ENCODE peak calls at places on chromosomes 5 and 9, in eight cellular contexts. One of them, this sample, is unnamed.

GRCh38 chr5:132479073-132479811 is 11.3 kb downstream of the IRF1 start:
- DNase-seq in activated CD4-positive, alpha-beta T cell treated with anti-CD3 and anti-CD28 coated beads, Interleukin-2, amount 50 U/mL, for 1 hour: no peak
- DNase-seq in neural progenitor cell: no peak
- DNase-seq in choroid plexus epithelial cell: no peak
- DNase-seq in RPMI7951: no peak
- DNase-seq in epithelial cell of esophagus: peak; percentile 34
- DNase-seq in stromal cell of bone marrow: no peak
- DNase-seq in RKO: no peak
- DNase-seq in this sample: no peak

GRCh38 chr9:85876628-85877027 is 64.3 kb upstream of the NAA35 start:
- DNase-seq in activated CD4-positive, alpha-beta T cell treated with anti-CD3 and anti-CD28 coated beads, Interleukin-2, amount 50 U/mL, for 1 hour: no peak
- DNase-seq in neural progenitor cell: no peak
- DNase-seq in choroid plexus epithelial cell: no peak
- DNase-seq in RPMI7951: no peak
- DNase-seq in epithelial cell of esophagus: no peak
- DNase-seq in stromal cell of bone marrow: no peak
- DNase-seq in RKO: no peak
- DNase-seq in this sample: no peak

GRCh38 chr5:15116996-15117395 is 245.4 kb upstream of the ANKH start:
- DNase-seq in activated CD4-positive, alpha-beta T cell treated with anti-CD3 and anti-CD28 coated beads, Interleukin-2, amount 50 U/mL, for 1 hour: no peak
- DNase-seq in neural progenitor cell: no peak
- DNase-seq in choroid plexus epithelial cell: peak; percentile 26
- DNase-seq in RPMI7951: no peak
- DNase-seq in epithelial cell of esophagus: no peak
- DNase-seq in stromal cell of bone marrow: no peak
- DNase-seq in RKO: no peak
- DNase-seq in this sample: no peak

GRCh38 chr5:150587016-150587415 is 53.4 kb upstream of the SYNPO start:
- DNase-seq in activated CD4-positive, alpha-beta T cell treated with anti-CD3 and anti-CD28 coated beads, Interleukin-2, amount 50 U/mL, for 1 hour: no peak
- DNase-seq in neural progenitor cell: no peak
- DNase-seq in choroid plexus epithelial cell: no peak
- DNase-seq in RPMI7951: no peak
- DNase-seq in epithelial cell of esophagus: no peak
- DNase-seq in stromal cell of bone marrow: no peak
- DNase-seq in RKO: no peak
- DNase-seq in this sample: no peak

GRCh38 chr5:111742595-111742994 is 14.4 kb downstream of the NREP start:
- DNase-seq in activated CD4-positive, alpha-beta T cell treated with anti-CD3 and anti-CD28 coated beads, Interleukin-2, amount 50 U/mL, for 1 hour: no peak
- DNase-seq in neural progenitor cell: no peak
- DNase-seq in choroid plexus epithelial cell: peak; percentile 91
- DNase-seq in RPMI7951: peak; percentile 86
- DNase-seq in epithelial cell of esophagus: peak; percentile 49
- DNase-seq in stromal cell of bone marrow: peak; percentile 57
- DNase-seq in RKO: no peak
- DNase-seq in this sample: peak; percentile 15

GRCh38 chr9:89243296-89244061 is 64.9 kb upstream of the SHC3 start:
- DNase-seq in activated CD4-positive, alpha-beta T cell treated with anti-CD3 and anti-CD28 coated beads, Interleukin-2, amount 50 U/mL, for 1 hour: no peak
- DNase-seq in neural progenitor cell: no peak
- DNase-seq in choroid plexus epithelial cell: no peak
- DNase-seq in RPMI7951: no peak
- DNase-seq in epithelial cell of esophagus: no peak
- DNase-seq in stromal cell of bone marrow: no peak
- DNase-seq in RKO: no peak
- DNase-seq in this sample: no peak

GRCh38 chr9:75889977-75890540 is 414 bp upstream of the PCSK5 start:
- DNase-seq in activated CD4-positive, alpha-beta T cell treated with anti-CD3 and anti-CD28 coated beads, Interleukin-2, amount 50 U/mL, for 1 hour: no peak
- DNase-seq in neural progenitor cell: peak; percentile 39
- DNase-seq in choroid plexus epithelial cell: peak; percentile 84
- DNase-seq in RPMI7951: peak; percentile 32
- DNase-seq in epithelial cell of esophagus: peak; percentile 67
- DNase-seq in stromal cell of bone marrow: peak; percentile 53
- DNase-seq in RKO: peak; percentile 72
- DNase-seq in this sample: peak; percentile 45

GRCh38 chr5:30930736-30931135 is 262.8 kb upstream of the CDH6 start:
- DNase-seq in activated CD4-positive, alpha-beta T cell treated with anti-CD3 and anti-CD28 coated beads, Interleukin-2, amount 50 U/mL, for 1 hour: no peak
- DNase-seq in neural progenitor cell: no peak
- DNase-seq in choroid plexus epithelial cell: peak; percentile 59
- DNase-seq in RPMI7951: no peak
- DNase-seq in epithelial cell of esophagus: no peak
- DNase-seq in stromal cell of bone marrow: no peak
- DNase-seq in RKO: no peak
- DNase-seq in this sample: no peak

GRCh38 chr5:9932770-9933169 is 302.6 kb upstream of the TAS2R1 start:
- DNase-seq in activated CD4-positive, alpha-beta T cell treated with anti-CD3 and anti-CD28 coated beads, Interleukin-2, amount 50 U/mL, for 1 hour: no peak
- DNase-seq in neural progenitor cell: no peak
- DNase-seq in choroid plexus epithelial cell: peak; percentile 84
- DNase-seq in RPMI7951: peak; percentile 31
- DNase-seq in epithelial cell of esophagus: peak; percentile 71
- DNase-seq in stromal cell of bone marrow: peak; percentile 25
- DNase-seq in RKO: peak; percentile 2
- DNase-seq in this sample: no peak

GRCh38 chr5:173968154-173968553 is 20.8 kb upstream of the C5orf47 start:
- DNase-seq in activated CD4-positive, alpha-beta T cell treated with anti-CD3 and anti-CD28 coated beads, Interleukin-2, amount 50 U/mL, for 1 hour: no peak
- DNase-seq in neural progenitor cell: peak; percentile 85
- DNase-seq in choroid plexus epithelial cell: no peak
- DNase-seq in RPMI7951: no peak
- DNase-seq in epithelial cell of esophagus: no peak
- DNase-seq in stromal cell of bone marrow: no peak
- DNase-seq in RKO: no peak
- DNase-seq in this sample: no peak

GRCh38 chr5:78486223-78486622 is 125.8 kb downstream of the SCAMP1 start:
- DNase-seq in activated CD4-positive, alpha-beta T cell treated with anti-CD3 and anti-CD28 coated beads, Interleukin-2, amount 50 U/mL, for 1 hour: no peak
- DNase-seq in neural progenitor cell: no peak
- DNase-seq in choroid plexus epithelial cell: no peak
- DNase-seq in RPMI7951: no peak
- DNase-seq in epithelial cell of esophagus: no peak
- DNase-seq in stromal cell of bone marrow: no peak
- DNase-seq in RKO: no peak
- DNase-seq in this sample: no peak

GRCh38 chr5:71769265-71769664 is 50.2 kb downstream of the CARTPT start:
- DNase-seq in activated CD4-positive, alpha-beta T cell treated with anti-CD3 and anti-CD28 coated beads, Interleukin-2, amount 50 U/mL, for 1 hour: no peak
- DNase-seq in neural progenitor cell: no peak
- DNase-seq in choroid plexus epithelial cell: no peak
- DNase-seq in RPMI7951: no peak
- DNase-seq in epithelial cell of esophagus: no peak
- DNase-seq in stromal cell of bone marrow: no peak
- DNase-seq in RKO: no peak
- DNase-seq in this sample: no peak

GRCh38 chr5:166781729-166782128 is 1509.7 kb upstream of the WWC1 start:
- DNase-seq in activated CD4-positive, alpha-beta T cell treated with anti-CD3 and anti-CD28 coated beads, Interleukin-2, amount 50 U/mL, for 1 hour: no peak
- DNase-seq in neural progenitor cell: peak; percentile 63
- DNase-seq in choroid plexus epithelial cell: peak; percentile 61
- DNase-seq in RPMI7951: no peak
- DNase-seq in epithelial cell of esophagus: no peak
- DNase-seq in stromal cell of bone marrow: no peak
- DNase-seq in RKO: no peak
- DNase-seq in this sample: no peak

GRCh38 chr5:95731571-95732554 is 727 bp downstream of the RHOBTB3 start:
- DNase-seq in activated CD4-positive, alpha-beta T cell treated with anti-CD3 and anti-CD28 coated beads, Interleukin-2, amount 50 U/mL, for 1 hour: peak; percentile 27
- DNase-seq in neural progenitor cell: peak; percentile 61
- DNase-seq in choroid plexus epithelial cell: peak; percentile 58
- DNase-seq in RPMI7951: peak; percentile 40
- DNase-seq in epithelial cell of esophagus: peak; percentile 23
- DNase-seq in stromal cell of bone marrow: no peak
- DNase-seq in RKO: peak; percentile 22
- DNase-seq in this sample: peak; percentile 27

GRCh38 chr9:136572003-136572595 is 26.3 kb upstream of the NOTCH1 start:
- DNase-seq in activated CD4-positive, alpha-beta T cell treated with anti-CD3 and anti-CD28 coated beads, Interleukin-2, amount 50 U/mL, for 1 hour: no peak
- DNase-seq in neural progenitor cell: peak; percentile 98
- DNase-seq in choroid plexus epithelial cell: peak; percentile 55
- DNase-seq in RPMI7951: no peak
- DNase-seq in epithelial cell of esophagus: peak; percentile 21
- DNase-seq in stromal cell of bone marrow: no peak
- DNase-seq in RKO: no peak
- DNase-seq in this sample: peak; percentile 92

GRCh38 chr9:136409557-136410455 is 608 bp downstream of the ENTR1 start:
- DNase-seq in activated CD4-positive, alpha-beta T cell treated with anti-CD3 and anti-CD28 coated beads, Interleukin-2, amount 50 U/mL, for 1 hour: peak; percentile 25
- DNase-seq in neural progenitor cell: peak; percentile 67
- DNase-seq in choroid plexus epithelial cell: peak; percentile 60
- DNase-seq in RPMI7951: peak; percentile 38
- DNase-seq in epithelial cell of esophagus: peak; percentile 47
- DNase-seq in stromal cell of bone marrow: no peak
- DNase-seq in RKO: peak; percentile 77
- DNase-seq in this sample: peak; percentile 43

GRCh38 chr5:95537501-95537900 is 17.3 kb downstream of the SKIC3 start:
- DNase-seq in activated CD4-positive, alpha-beta T cell treated with anti-CD3 and anti-CD28 coated beads, Interleukin-2, amount 50 U/mL, for 1 hour: no peak
- DNase-seq in neural progenitor cell: no peak
- DNase-seq in choroid plexus epithelial cell: peak; percentile 48
- DNase-seq in RPMI7951: no peak
- DNase-seq in epithelial cell of esophagus: no peak
- DNase-seq in stromal cell of bone marrow: no peak
- DNase-seq in RKO: no peak
- DNase-seq in this sample: no peak